ENCODE peak calls at places on chromosomes 12 and 14, in six cellular contexts. L, U, A, W, M and K are unnamed samples.

GRCh38 chr12:128986957-128987356 is 133.7 kb downstream of the GLT1D1 start:
- DNase-seq in L (no peak), U (no peak), A (no peak), W (no peak), M (no peak), K (no peak)

GRCh38 chr14:38862381-38862780 is 240.7 kb downstream of the SEC23A start:
- DNase-seq in L (no peak), U (no peak), A (no peak), W (no peak), M (no peak), K (no peak)

GRCh38 chr14:52031781-52032180 is 37.1 kb downstream of the NID2 start:
- DNase-seq in L (no peak), U (no peak), A (no peak), W (no peak), M (no peak), K (no peak)

GRCh38 chr12:214005-214736 is at the start of gene SLC6A12:
- DNase-seq in L (no peak), U (no peak), A (no peak), W (no peak), M (no peak), K (no peak)

GRCh38 chr14:77580964-77581505 is 35.4 kb downstream of the SPTLC2 start:
- DNase-seq in L (no peak), U (no peak), A (peak), W (no peak), M (no peak), K (peak)

GRCh38 chr14:103765526-103765925 is 49.9 kb downstream of the ZFYVE21 start:
- DNase-seq in L (no peak), U (no peak), A (no peak), W (no peak), M (no peak), K (peak)

GRCh38 chr12:75271576-75271975 is 58.5 kb downstream of the CAPS2 start:
- DNase-seq in L (no peak), U (no peak), A (no peak), W (no peak), M (no peak), K (no peak)

GRCh38 chr14:36505193-36505815 is 14.7 kb downstream of the NKX2-1 start:
- DNase-seq in L (no peak), U (no peak), A (no peak), W (no peak), M (peak), K (no peak)

GRCh38 chr14:90608925-90609324 is 207.3 kb downstream of the TTC7B start:
- DNase-seq in L (no peak), U (no peak), A (no peak), W (no peak), M (no peak), K (no peak)

GRCh38 chr12:95836630-95837239 is 22.0 kb upstream of the SNRPF start:
- DNase-seq in L (no peak), U (no peak), A (no peak), W (no peak), M (no peak), K (peak)